ENCODE peak calls at places on chromosome 22, in four cellular contexts. C is fibroblast of mammary gland, K is IMR-90, L is SK-N-SH. H is an unnamed sample.
A peak's percentile ranks its signal among the peaks of the same experiment; 100 is the strongest.

GRCh38 chr22:22657712-22658111 is 13.3 kb downstream of the GGTLC2 start:
- DNase-seq in C (no peak), K (no peak), L (no peak), H (no peak)

GRCh38 chr22:45731798-45732495 is 60.3 kb downstream of the ATXN10 start:
- DNase-seq in C (peak; percentile 55), K (peak; percentile 47), L (no peak), H (peak; percentile 45)

GRCh38 chr22:50691521-50691920 is 18.9 kb downstream of the SHANK3 start:
- DNase-seq in C (peak; percentile 62), K (peak; percentile 44), L (no peak), H (peak; percentile 67)

GRCh38 chr22:39241632-39242388 is 3.0 kb downstream of the PDGFB start:
- DNase-seq in C (no peak), K (no peak), L (no peak), H (no peak)

GRCh38 chr22:32465661-32466060 is 1.4 kb upstream of the BPIFC start:
- DNase-seq in C (no peak), K (no peak), L (no peak), H (no peak)

GRCh38 chr22:48832592-48832991 is 995.1 kb downstream of the BRD1 start:
- DNase-seq in C (no peak), K (no peak), L (no peak), H (no peak)

GRCh38 chr22:39478461-39478860 is 21.6 kb downstream of the MGAT3 start:
- DNase-seq in C (no peak), K (peak; percentile 6), L (no peak), H (no peak)

GRCh38 chr22:22548349-22548716 is 10.7 kb downstream of the PRAME start:
- DNase-seq in C (no peak), K (no peak), L (no peak), H (no peak)

GRCh38 chr22:48071828-48072227 is 1309.4 kb downstream of the TBC1D22A start:
- DNase-seq in C (no peak), K (no peak), L (no peak), H (no peak)

GRCh38 chr22:49295465-49295743 is 532.3 kb downstream of the BRD1 start:
- DNase-seq in C (no peak), K (no peak), L (no peak), H (no peak)

GRCh38 chr22:49562685-49563249 is 264.9 kb downstream of the BRD1 start:
- DNase-seq in C (no peak), K (no peak), L (no peak), H (no peak)

GRCh38 chr22:23850136-23850611 is 7.5 kb upstream of the SLC2A11 start:
- DNase-seq in C (no peak), K (no peak), L (no peak), H (no peak)

GRCh38 chr22:24330636-24331035 is 60.0 kb downstream of the SPECC1L start:
- DNase-seq in C (peak; percentile 32), K (no peak), L (no peak), H (peak; percentile 18)

GRCh38 chr22:45548991-45549736 is 46.5 kb downstream of the FBLN1 start:
- DNase-seq in C (peak; percentile 98), K (peak; percentile 94), L (no peak), H (peak; percentile 91)

GRCh38 chr22:49368976-49369725 is 458.5 kb downstream of the BRD1 start:
- DNase-seq in C (no peak), K (no peak), L (peak; percentile 70), H (no peak)

GRCh38 chr22:40176921-40177737 is 596 bp upstream of the TNRC6B start:
- DNase-seq in C (peak; percentile 74), K (peak; percentile 71), L (no peak), H (peak; percentile 69)

GRCh38 chr22:22787805-22788459 is 99.7 kb upstream of the IGLL5 start:
- DNase-seq in C (peak; percentile 58), K (peak; percentile 28), L (peak; percentile 66), H (peak; percentile 60)

GRCh38 chr22:24834845-24835570 is 29.0 kb downstream of the SGSM1 start:
- DNase-seq in C (peak; percentile 16), K (peak; percentile 11), L (peak; percentile 64), H (no peak)

GRCh38 chr22:24525416-24526037 is 29.4 kb downstream of the GUCD1 start:
- DNase-seq in C (peak; percentile 82), K (peak; percentile 65), L (peak; percentile 77), H (peak; percentile 78)

GRCh38 chr22:44685384-44686056 is 16.5 kb upstream of the PRR5 start:
- DNase-seq in C (peak; percentile 68), K (peak; percentile 51), L (peak; percentile 60), H (peak; percentile 59)

GRCh38 chr22:44603774-44604173 is 98.2 kb upstream of the PRR5 start:
- DNase-seq in C (peak; percentile 16), K (no peak), L (no peak), H (peak; percentile 9)

GRCh38 chr22:49027122-49027670 is 800.5 kb downstream of the BRD1 start:
- DNase-seq in C (no peak), K (no peak), L (no peak), H (no peak)

GRCh38 chr22:23183107-23183698 is 2.9 kb downstream of the BCR start:
- DNase-seq in C (peak; percentile 45), K (peak; percentile 66), L (peak; percentile 80), H (peak; percentile 51)

GRCh38 chr22:24925586-24926427 is 20.7 kb downstream of the LHFPL7 start:
- DNase-seq in C (no peak), K (no peak), L (no peak), H (no peak)

GRCh38 chr22:45952151-45952550 is 24.8 kb downstream of the WNT7B start:
- DNase-seq in C (no peak), K (no peak), L (no peak), H (no peak)

GRCh38 chr22:44668190-44668885 is 33.7 kb upstream of the PRR5 start:
- DNase-seq in C (no peak), K (no peak), L (peak; percentile 90), H (no peak)

GRCh38 chr22:27997538-27997937 is 78.5 kb upstream of the PITPNB start:
- DNase-seq in C (peak; percentile 45), K (peak; percentile 25), L (no peak), H (peak; percentile 64)

GRCh38 chr22:35961480-35961902 is 67.1 kb downstream of the RBFOX2 start:
- DNase-seq in C (peak; percentile 76), K (peak; percentile 90), L (peak; percentile 58), H (peak; percentile 74)

DNA sequence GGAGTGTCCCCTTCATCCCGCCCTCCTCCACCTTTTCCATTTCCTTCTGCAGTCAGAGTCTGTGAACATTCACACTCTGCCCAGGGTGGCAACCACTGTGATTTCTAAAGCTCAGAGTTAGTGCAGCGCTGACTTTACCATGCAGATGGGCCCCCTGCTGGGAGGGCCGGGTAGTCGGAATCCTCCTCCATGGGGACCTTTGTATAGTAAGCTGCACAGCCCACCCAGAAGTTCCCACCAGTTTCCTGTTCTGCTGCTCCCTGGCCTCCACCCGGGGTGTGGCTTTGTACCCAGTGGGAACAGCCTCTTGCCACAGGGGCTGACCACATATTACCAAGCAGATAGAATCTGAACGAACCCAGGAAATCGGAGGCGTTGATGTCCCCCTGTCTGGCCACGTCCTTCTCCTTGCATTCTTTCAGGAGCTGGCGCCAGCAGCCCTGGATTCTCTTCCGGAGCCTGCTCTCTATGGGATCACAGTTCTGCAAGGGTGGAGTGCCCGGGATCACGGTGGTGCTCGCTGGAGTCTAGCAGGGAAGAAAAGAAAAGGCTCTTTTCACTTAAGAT is 125.3 kb downstream of the MPPED1 start:
- DNase-seq in C (no peak), K (no peak), L (no peak), H (no peak)
- TF ChIP-seq CTCF in C (no peak), K (no peak), L (no peak), H (no peak)

GRCh38 chr22:37734402-37734700 is 37.5 kb downstream of the TRIOBP start:
- DNase-seq in C (no peak), K (no peak), L (no peak), H (no peak)

GRCh38 chr22:37733625-37734401 is 37.0 kb downstream of the TRIOBP start:
- DNase-seq in C (no peak), K (no peak), L (no peak), H (no peak)

GRCh38 chr22:37735054-37735453 is 38.2 kb downstream of the TRIOBP start:
- DNase-seq in C (no peak), K (no peak), L (peak; percentile 91), H (no peak)

GRCh38 chr22:37732699-37733607 is 36.1 kb downstream of the TRIOBP start:
- DNase-seq in C (no peak), K (no peak), L (no peak), H (no peak)

DNA sequence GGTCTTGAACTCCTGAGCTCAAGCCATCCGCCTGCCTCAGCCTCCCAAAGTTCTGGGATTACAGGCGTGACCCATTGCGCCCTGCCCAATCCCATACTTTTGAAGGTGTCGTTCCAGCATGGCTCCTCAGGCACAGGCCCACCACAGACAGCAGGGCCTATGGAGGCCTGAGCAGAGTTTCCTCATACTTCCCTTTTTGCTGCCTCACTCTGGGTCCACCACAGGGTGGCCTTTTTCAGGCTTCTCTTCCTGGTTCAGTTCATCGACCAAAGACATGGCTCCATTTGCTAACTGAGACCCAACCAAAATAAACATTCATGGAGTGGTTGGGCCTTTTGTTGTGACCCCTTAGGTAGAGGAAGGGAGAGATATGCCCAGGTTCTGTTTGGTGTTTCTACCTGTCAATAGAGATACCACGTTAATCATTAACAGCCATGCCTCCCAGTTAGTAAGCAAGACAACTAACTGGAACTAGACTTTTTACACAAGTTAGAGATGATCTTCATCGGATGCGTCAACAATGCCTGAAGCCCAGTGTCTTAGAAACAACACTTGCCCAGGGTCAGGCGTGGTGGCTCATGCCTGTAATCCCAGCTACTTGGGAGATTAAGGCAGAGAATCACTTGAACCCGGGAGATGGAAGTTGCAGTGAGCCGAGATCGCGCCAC is 35.1 kb downstream of the TRIOBP start:
- DNase-seq in C (no peak), K (no peak), L (no peak), H (no peak)
- TF ChIP-seq CTCF in C (no peak), K (no peak), L (peak; percentile 11), H (peak; percentile 18)

DNA sequence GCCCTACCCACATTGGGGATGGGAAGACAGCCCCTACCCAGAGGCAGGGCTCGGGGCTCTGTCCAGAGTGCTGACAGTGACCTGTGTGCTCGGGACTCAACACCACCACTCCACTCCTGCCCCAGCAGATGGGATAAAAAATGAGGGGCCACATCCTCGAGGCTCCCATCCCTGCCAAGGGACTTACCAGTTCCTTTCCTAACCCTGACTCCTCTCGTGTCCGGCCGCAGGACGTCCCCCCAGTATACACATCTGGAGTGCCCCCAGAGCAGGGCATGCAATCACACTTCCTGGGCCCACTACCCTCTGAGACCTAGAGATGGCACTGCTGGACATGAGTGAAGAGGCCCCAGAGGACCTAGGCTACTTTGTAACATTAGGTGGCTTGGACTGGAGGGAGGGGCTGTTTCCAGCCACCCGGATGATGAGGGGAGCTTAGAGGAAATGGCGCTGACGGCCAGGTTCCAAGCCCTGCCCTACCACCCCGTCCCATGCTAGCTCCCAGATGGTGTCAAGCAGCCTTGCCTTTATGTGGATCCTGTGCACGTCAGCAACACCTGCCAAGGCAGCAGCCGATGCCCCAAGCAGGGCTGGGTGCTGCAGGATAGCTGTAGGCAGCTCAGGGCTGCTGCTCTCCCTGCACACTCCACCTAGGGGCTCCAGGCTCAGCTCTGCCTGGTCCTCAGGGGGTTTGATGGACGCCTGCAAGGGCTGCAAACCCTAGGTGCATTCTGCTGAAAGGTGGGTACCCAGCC is 86.6 kb downstream of the DGCR2 start:
- DNase-seq in C (no peak), K (no peak), L (no peak), H (no peak)
- TF ChIP-seq CTCF in C (no peak), K (no peak), L (no peak), H (no peak)

GRCh38 chr22:47012589-47013365 is 250.3 kb downstream of the TBC1D22A start:
- DNase-seq in C (no peak), K (peak; percentile 77), L (no peak), H (no peak)
- TF ChIP-seq CTCF in C (peak; percentile 2), K (peak; percentile 3), L (peak; percentile 23), H (peak; percentile 12)

GRCh38 chr22:19080853-19081252 is 41.4 kb downstream of the DGCR2 start:
- DNase-seq in C (no peak), K (no peak), L (no peak), H (no peak)
- TF ChIP-seq CTCF in C (no peak), K (no peak), L (no peak), H (no peak)

H was measured in cardiac fibroblast.